ENCODE peak calls at places on chromosomes 13 and 19, in five cellular contexts. L is stimulated activated naive CD8-positive, alpha-beta T cell treated with anti-CD3 and anti-CD28 coated beads, Interleukin-15, Interleukin-2, amounts not matched to agents 100 U/mL and 50 U/mL, for 24 hours; U is DMS53; Q is WTC11; H is immature natural killer cell. O is an unnamed sample.

GRCh38 chr13:23349127-23349897 is 84.2 kb downstream of the SACS start:
- DNase-seq in L (no peak), U (no peak), Q (no peak), H (no peak), O (no peak)

GRCh38 chr13:29474991-29475390 is 120.5 kb downstream of the SLC7A1 start:
- DNase-seq in L (no peak), U (no peak), Q (no peak), H (no peak), O (no peak)

GRCh38 chr13:46712524-46712923 is 84.4 kb downstream of the ESD start:
- DNase-seq in L (no peak), U (no peak), Q (no peak), H (no peak), O (no peak)

GRCh38 chr13:75635101-75635620 is 969 bp upstream of the LMO7 start:
- DNase-seq in L (no peak), U (peak; percentile 58), Q (no peak), H (no peak), O (no peak)

GRCh38 chr13:36819811-36820140 is 754 bp downstream of the RFXAP start:
- DNase-seq in L (no peak), U (peak; percentile 54), Q (peak; percentile 33), H (peak; percentile 35), O (no peak)

GRCh38 chr19:38703509-38703908 is 40.8 kb downstream of the CAPN12 start:
- DNase-seq in L (no peak), U (no peak), Q (no peak), H (no peak), O (no peak)

GRCh38 chr13:35808846-35809245 is 322.3 kb downstream of the DCLK1 start:
- DNase-seq in L (no peak), U (no peak), Q (no peak), H (no peak), O (no peak)

GRCh38 chr13:87998081-87998480 is 326.9 kb downstream of the SLITRK5 start:
- DNase-seq in L (no peak), U (no peak), Q (no peak), H (no peak), O (no peak)

GRCh38 chr19:6476155-6476895 is 5.3 kb downstream of the DENND1C start:
- DNase-seq in L (peak; percentile 77), U (peak; percentile 64), Q (peak; percentile 100), H (peak; percentile 71), O (peak; percentile 85)

GRCh38 chr19:41563847-41564514 is 12.0 kb upstream of the CEACAM21 start:
- DNase-seq in L (peak; percentile 56), U (peak; percentile 79), Q (peak; percentile 48), H (peak; percentile 53), O (no peak)

GRCh38 chr13:112735791-112736190 is 46.0 kb downstream of the ATP11A start:
- DNase-seq in L (no peak), U (peak; percentile 90), Q (peak; percentile 73), H (no peak), O (no peak)

GRCh38 chr19:31500921-31501320 is 151.7 kb upstream of the TSHZ3 start:
- DNase-seq in L (no peak), U (no peak), Q (no peak), H (no peak), O (no peak)

GRCh38 chr19:10478903-10479384 is 24.2 kb downstream of the KEAP1 start:
- DNase-seq in L (peak; percentile 89), U (peak; percentile 96), Q (peak; percentile 94), H (peak; percentile 88), O (peak; percentile 70)

O was measured in GM20000.